ENCODE peak calls at places on chromosomes 4 and X, in four cellular contexts. J, R, V and T are unnamed samples.

GRCh38 chr4:64617813-64618212 is 208.6 kb upstream of the TECRL start:
- DNase-seq in J (peak; percentile 9), R (no peak), V (no peak), T (no peak)

GRCh38 chrX:47644557-47645091 is 5.7 kb downstream of the ELK1 start:
- DNase-seq in J (no peak), R (no peak), V (no peak), T (peak; percentile 54)

GRCh38 chr4:161010227-161010626 is 1153.6 kb downstream of the FSTL5 start:
- DNase-seq in J (no peak), R (no peak), V (no peak), T (no peak)

GRCh38 chr4:119597377-119597776 is 31.2 kb downstream of the PDE5A start:
- DNase-seq in J (no peak), R (no peak), V (no peak), T (no peak)

GRCh38 chrX:114782925-114783324 is 199.0 kb downstream of the HTR2C start:
- DNase-seq in J (no peak), R (no peak), V (no peak), T (no peak)

GRCh38 chr4:123256901-123257300 is 139.7 kb upstream of the SPRY1 start:
- DNase-seq in J (no peak), R (no peak), V (no peak), T (no peak)

GRCh38 chrX:95063554-95063953 is 1389.5 kb downstream of the FAM133A start:
- DNase-seq in J (no peak), R (no peak), V (no peak), T (no peak)

GRCh38 chrX:78708171-78708570 is 39.3 kb upstream of the LPAR4 start:
- DNase-seq in J (no peak), R (no peak), V (no peak), T (peak; percentile 46)

GRCh38 chr4:36187723-36188333 is 56.5 kb downstream of the ARAP2 start:
- DNase-seq in J (no peak), R (no peak), V (no peak), T (no peak)

GRCh38 chr4:10490996-10491395 is 33.8 kb upstream of the ZNF518B start:
- DNase-seq in J (no peak), R (no peak), V (no peak), T (no peak)

GRCh38 chrX:8201896-8202331 is 30.8 kb upstream of the VCX2 start:
- DNase-seq in J (no peak), R (no peak), V (no peak), T (no peak)

GRCh38 chrX:49129427-49129826 is 5.9 kb upstream of the GPKOW start:
- DNase-seq in J (no peak), R (no peak), V (no peak), T (no peak)

GRCh38 chr4:128571747-128572146 is 237.8 kb upstream of the JADE1 start:
- DNase-seq in J (peak; percentile 74), R (no peak), V (no peak), T (no peak)

GRCh38 chr4:106344324-106344970 is 24.1 kb downstream of the GIMD1 start:
- DNase-seq in J (no peak), R (no peak), V (no peak), T (no peak)

GRCh38 chrX:129719268-129719667 is 19.5 kb upstream of the XPNPEP2 start:
- DNase-seq in J (no peak), R (no peak), V (no peak), T (no peak)

GRCh38 chr4:113760852-113761681 is 471 bp downstream of the CAMK2D start:
- DNase-seq in J (no peak), R (peak; percentile 72), V (peak; percentile 34), T (peak; percentile 54)

GRCh38 chr4:24476209-24476781 is 108.1 kb downstream of the DHX15 start:
- DNase-seq in J (no peak), R (no peak), V (no peak), T (no peak)

GRCh38 chr4:153153339-153153851 is 50.8 kb upstream of the TRIM2 start:
- DNase-seq in J (no peak), R (peak; percentile 78), V (peak; percentile 58), T (peak; percentile 75)

GRCh38 chr4:80713409-80713808 is 317.1 kb upstream of the BMP3 start:
- DNase-seq in J (no peak), R (no peak), V (no peak), T (no peak)

GRCh38 chrX:49191033-49191871 is 5.1 kb upstream of the PRICKLE3 start:
- DNase-seq in J (peak; percentile 95), R (peak; percentile 87), V (peak; percentile 73), T (peak; percentile 97)

GRCh38 chr4:150044517-150044916 is 33.7 kb upstream of the DCLK2 start:
- DNase-seq in J (no peak), R (no peak), V (no peak), T (no peak)

GRCh38 chrX:10265775-10266174 is 109.0 kb downstream of the CLCN4 start:
- DNase-seq in J (no peak), R (no peak), V (no peak), T (no peak)